ENCODE peak calls at places on chromosome 6, in five cellular contexts. Q, E, C, G and V are unnamed samples.

GRCh38 chr6:99614430-99615161 is 8.0 kb downstream of the PRDM13 start:
- DNase-seq in G (no peak), E (no peak), C (peak; percentile 28), Q (no peak), V (no peak)

GRCh38 chr6:79946773-79947190 is 571 bp downstream of the ELOVL4 start:
- DNase-seq in G (peak; percentile 9), E (no peak), Q (no peak), C (no peak), V (no peak)

GRCh38 chr6:150866147-150867073 is 908 bp downstream of the MTHFD1L start:
- DNase-seq in G (peak; percentile 79), C (peak; percentile 85), E (peak; percentile 78), Q (peak; percentile 37), V (peak; percentile 57)

GRCh38 chr6:36069573-36069972 is 42.0 kb downstream of the MAPK14 start:
- DNase-seq in E (no peak), Q (no peak), C (no peak), G (no peak), V (no peak)

GRCh38 chr6:133241901-133242760 is 974 bp downstream of the EYA4 start:
- DNase-seq in C (no peak), G (no peak), E (no peak), Q (no peak), V (peak; percentile 10)

GRCh38 chr6:37587776-37588744 is 88.4 kb upstream of the CCDC167 start:
- DNase-seq in Q (no peak), C (no peak), G (no peak), E (no peak), V (no peak)

GRCh38 chr6:168468046-168468445 is 27.1 kb downstream of the SMOC2 start:
- DNase-seq in C (no peak), E (no peak), G (no peak), Q (no peak), V (no peak)

GRCh38 chr6:117547688-117548621 is 54.4 kb downstream of the GOPC start:
- DNase-seq in C (peak; percentile 41), Q (no peak), G (no peak), E (no peak), V (peak; percentile 34)